ENCODE peak calls at places on chromosomes 4 and X, in eight cellular contexts. O is GM23248, U is OCI-LY7, R is hepatocyte, I is GM23338, M is SK-N-SH, T is MM.1S, D is PC-3. P is an unnamed sample.
A peak's percentile ranks its signal among the peaks of the same experiment; 100 is the strongest.

GRCh38 chr4:6200011-6200921 is at the start of gene JAKMIP1:
- DNase-seq in O (peak; percentile 43), U (peak; percentile 84), R (peak; percentile 88), I (peak; percentile 80), M (peak; percentile 99), T (peak; percentile 81), D (peak; percentile 67), P (peak; percentile 91)

GRCh38 chr4:75848891-75849290 is 53.4 kb downstream of the PPEF2 start:
- DNase-seq in O (peak; percentile 69), U (no peak), R (no peak), I (no peak), M (no peak), T (no peak), D (no peak), P (no peak)

GRCh38 chr4:25142468-25142867 is 17.8 kb downstream of the SEPSECS start:
- DNase-seq in O (no peak), U (no peak), R (no peak), I (no peak), M (no peak), T (no peak), D (no peak), P (no peak)

GRCh38 chr4:25949166-25949748 is 35.2 kb downstream of the SMIM20 start:
- DNase-seq in O (no peak), U (no peak), R (peak; percentile 79), I (peak; percentile 91), M (no peak), T (no peak), D (no peak), P (peak; percentile 84)

GRCh38 chr4:86831262-86832090 is 17.7 kb downstream of the SLC10A6 start:
- DNase-seq in O (peak; percentile 97), U (no peak), R (peak; percentile 39), I (no peak), M (no peak), T (no peak), D (peak; percentile 94), P (no peak)

GRCh38 chr4:173214661-173215060 is 46.0 kb downstream of the GALNT7 start:
- DNase-seq in O (no peak), U (no peak), R (no peak), I (no peak), M (no peak), T (no peak), D (peak; percentile 25), P (no peak)

GRCh38 chr4:175745340-175745739 is 66.7 kb downstream of the GPM6A start:
- DNase-seq in O (no peak), U (no peak), R (no peak), I (peak; percentile 1), M (no peak), T (no peak), D (no peak), P (no peak)

GRCh38 chr4:77153016-77153415 is 4.0 kb upstream of the CCNG2 start:
- DNase-seq in O (no peak), U (peak; percentile 65), R (no peak), I (no peak), M (no peak), T (no peak), D (no peak), P (no peak)

GRCh38 chr4:100168521-100168920 is 21.7 kb downstream of the DDIT4L start:
- DNase-seq in O (peak; percentile 71), U (no peak), R (no peak), I (no peak), M (no peak), T (no peak), D (no peak), P (no peak)

GRCh38 chr4:153084939-153085630 is 119.2 kb upstream of the TRIM2 start:
- DNase-seq in O (peak; percentile 76), U (peak; percentile 68), R (peak; percentile 82), I (peak; percentile 84), M (peak; percentile 70), T (peak; percentile 78), D (peak; percentile 76), P (peak; percentile 77)

GRCh38 chrX:96906741-96907140 is 23.0 kb downstream of the RPA4 start:
- DNase-seq in O (peak; percentile 4), U (no peak), R (no peak), I (no peak), M (no peak), T (no peak), D (peak; percentile 2), P (no peak)

GRCh38 chr4:118823471-118823870 is 12.5 kb downstream of the SEC24D start:
- DNase-seq in O (no peak), U (no peak), R (no peak), I (no peak), M (no peak), T (no peak), D (peak; percentile 63), P (no peak)

GRCh38 chr4:17646693-17647092 is 32.3 kb downstream of the MED28 start:
- DNase-seq in O (no peak), U (no peak), R (no peak), I (no peak), M (no peak), T (no peak), D (no peak), P (no peak)

GRCh38 chr4:106670911-106671310 is 302.3 kb upstream of the GIMD1 start:
- DNase-seq in O (no peak), U (no peak), R (no peak), I (no peak), M (no peak), T (no peak), D (no peak), P (no peak)

GRCh38 chrX:2589186-2590020 is 88.6 kb upstream of the DHRSX start:
- DNase-seq in O (peak; percentile 61), U (no peak), R (no peak), I (no peak), M (no peak), T (no peak), D (peak; percentile 36), P (no peak)

GRCh38 chr4:15366660-15367059 is 61.2 kb upstream of the C1QTNF7 start:
- DNase-seq in O (no peak), U (no peak), R (no peak), I (no peak), M (no peak), T (no peak), D (no peak), P (no peak)

DNA sequence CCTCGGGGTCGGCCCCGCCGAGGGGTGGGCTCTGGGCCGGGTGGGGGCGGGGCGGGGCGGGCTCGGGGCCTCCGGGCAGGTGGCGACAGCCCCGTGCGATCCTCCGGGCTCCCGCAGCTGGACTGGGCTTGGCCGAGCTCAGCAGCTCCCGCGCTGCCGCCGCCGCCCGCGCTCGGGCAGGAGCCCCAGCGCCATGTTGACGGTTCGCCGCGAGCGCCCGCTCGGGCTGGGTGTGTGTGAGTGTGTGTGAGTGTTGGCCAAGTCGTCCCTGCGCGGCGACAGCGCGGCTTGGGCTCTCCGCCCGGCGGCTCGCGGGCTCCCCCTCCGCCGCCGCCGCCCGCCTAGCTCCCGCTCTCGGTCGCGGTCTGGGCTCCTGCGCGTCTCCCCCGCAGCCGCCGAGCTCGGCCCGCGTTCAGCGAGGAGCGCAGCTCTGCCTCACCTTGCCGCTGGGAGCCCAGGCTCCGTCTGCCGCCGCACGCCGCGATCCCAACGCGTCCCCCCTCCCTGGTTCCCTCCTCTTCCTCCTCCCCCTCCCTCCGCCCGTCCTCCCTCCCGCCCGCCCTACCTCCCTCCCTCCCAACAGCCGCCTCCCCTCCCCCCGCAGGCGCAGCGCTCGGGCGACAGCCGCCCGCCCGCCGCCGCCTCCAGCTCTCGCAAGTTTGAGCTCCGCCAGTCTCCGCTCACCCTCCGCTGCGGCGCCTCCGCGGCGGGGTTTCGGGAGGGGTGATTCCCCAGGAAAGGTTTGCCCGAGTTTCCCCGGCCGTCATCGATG is at the start of gene BCOR:
- DNase-seq in O (peak; percentile 77), U (peak; percentile 74), R (peak; percentile 89), I (peak; percentile 70), M (peak; percentile 79), T (peak; percentile 63), D (peak; percentile 62), P (peak; percentile 81)
- TF ChIP-seq EZH2phosphoT487 in O (no peak), U (no peak), R (no peak), I (no peak), M (no peak), T (no peak), D (no peak), P (no peak)

DNA sequence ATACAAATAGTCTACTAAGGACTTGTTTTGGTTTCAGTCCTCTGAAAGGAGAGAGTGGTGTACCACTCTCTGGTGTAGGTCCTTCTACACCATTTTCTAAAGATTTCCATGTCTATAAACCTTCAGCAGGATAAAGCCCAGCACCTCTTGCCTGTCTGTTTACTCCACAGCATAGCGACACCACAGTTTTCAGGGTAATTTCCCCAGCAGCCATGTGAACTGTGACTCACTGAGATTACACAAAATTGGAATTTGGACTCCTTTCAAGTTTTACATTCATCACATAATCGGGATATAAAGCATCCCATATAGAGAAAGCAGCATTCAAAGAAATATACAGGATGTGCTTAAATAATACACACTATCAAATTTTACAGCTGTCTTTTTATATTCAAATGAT is 229.6 kb downstream of the PRDM5 start:
- DNase-seq in O (peak; percentile 91), U (no peak), R (peak; percentile 78), I (no peak), M (no peak), T (no peak), D (peak; percentile 82), P (no peak)
- TF ChIP-seq EZH2phosphoT487 in O (no peak), U (no peak), R (no peak), I (no peak), M (no peak), T (no peak), D (no peak), P (no peak)

DNA sequence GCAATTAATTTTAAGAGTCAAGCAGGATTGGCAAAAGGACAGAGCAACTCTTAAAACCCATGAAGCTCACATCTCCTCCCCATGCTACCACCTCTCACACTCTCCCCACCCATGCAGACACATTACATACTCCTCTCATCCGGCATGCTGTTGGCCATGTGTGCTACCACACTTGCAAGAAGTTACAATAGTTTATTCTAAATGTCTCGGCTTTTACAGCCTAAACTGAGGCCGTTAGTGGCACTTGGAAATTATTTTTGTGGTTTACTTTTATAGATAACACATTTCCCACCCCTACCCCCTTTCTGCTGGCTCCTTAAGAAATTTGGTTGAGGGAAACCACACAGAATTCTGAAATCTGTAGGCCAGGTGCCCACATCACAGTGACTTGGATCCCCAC is 141.1 kb upstream of the HHIP start:
- DNase-seq in O (no peak), U (no peak), R (no peak), I (no peak), M (no peak), T (no peak), D (no peak), P (no peak)
- TF ChIP-seq EZH2phosphoT487 in O (no peak), U (no peak), R (no peak), I (no peak), M (no peak), T (no peak), D (no peak), P (no peak)

GRCh38 chrX:88881536-88881935 is 134.5 kb downstream of the CPXCR1 start:
- DNase-seq in O (no peak), U (no peak), R (no peak), I (no peak), M (no peak), T (no peak), D (no peak), P (no peak)

GRCh38 chrX:88886908-88887307 is 139.9 kb downstream of the CPXCR1 start:
- DNase-seq in O (no peak), U (no peak), R (peak; percentile 15), I (no peak), M (no peak), T (no peak), D (peak; percentile 4), P (no peak)

DNA sequence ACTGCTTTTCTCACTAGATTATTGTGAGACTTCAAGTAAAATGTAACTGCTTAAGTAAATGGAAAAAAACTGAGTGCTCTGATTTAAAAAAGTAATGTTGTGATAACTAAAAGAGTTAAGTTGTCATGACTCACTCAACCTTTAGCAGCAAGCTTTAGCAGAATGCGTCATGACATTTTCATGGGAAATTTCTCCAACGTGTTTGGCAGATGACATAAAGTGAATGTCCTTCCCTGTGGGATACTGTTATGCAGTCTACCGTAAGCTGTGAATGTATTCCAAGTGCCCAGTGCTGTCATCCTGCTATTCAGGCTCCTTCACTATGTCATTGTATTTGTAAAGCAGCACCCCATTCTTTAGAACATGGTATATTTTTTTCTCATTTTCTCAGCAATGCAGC is 136.2 kb downstream of the CPXCR1 start:
- DNase-seq in O (peak; percentile 0), U (no peak), R (peak; percentile 11), I (no peak), M (no peak), T (no peak), D (peak; percentile 34), P (no peak)
- TF ChIP-seq EZH2phosphoT487 in O (no peak), U (no peak), R (no peak), I (no peak), M (no peak), T (no peak), D (no peak), P (no peak)

P was measured in neural progenitor cell.